ENCODE peak calls at places on chromosomes 3 and 15, in eight cellular contexts. O is AG09319, J is progenitor cell of endocrine pancreas, X is M059J, Q is dermis blood vessel endothelial cell, B is fibroblast of gingiva, Y is GM06990, V is endothelial cell. T is an unnamed sample.

GRCh38 chr3:9623148-9623547 is 26.2 kb upstream of the MTMR14 start:
- DNase-seq in J (no peak), O (no peak), Q (no peak), B (no peak), X (peak; percentile 29), V (no peak), Y (no peak), T (no peak)

GRCh38 chr3:149765762-149766334 is 13.6 kb upstream of the COMMD2 start:
- DNase-seq in B (peak; percentile 26), X (peak; percentile 52), Q (peak; percentile 57), J (no peak), V (no peak), O (no peak), Y (no peak), T (no peak)

GRCh38 chr3:45100998-45101407 is 45.2 kb downstream of the CDCP1 start:
- DNase-seq in J (no peak), V (no peak), X (peak; percentile 45), B (peak; percentile 88), Y (no peak), Q (no peak), O (no peak), T (no peak)

GRCh38 chr15:83654379-83655236 is 685 bp downstream of the ADAMTSL3 start:
- DNase-seq in X (no peak), O (no peak), Q (no peak), Y (no peak), V (peak; percentile 22), B (no peak), J (no peak), T (no peak)

GRCh38 chr15:66120422-66120821 is 133.1 kb downstream of the MEGF11 start:
- DNase-seq in Q (no peak), V (no peak), B (no peak), X (no peak), J (no peak), Y (no peak), O (no peak), T (no peak)

GRCh38 chr15:38226867-38227266 is 25.8 kb upstream of the SPRED1 start:
- DNase-seq in O (peak; percentile 19), J (no peak), X (peak; percentile 91), Y (no peak), V (no peak), Q (peak; percentile 85), B (peak; percentile 61), T (peak; percentile 4)

GRCh38 chr15:71276355-71276665 is 161.0 kb downstream of the THSD4 start:
- DNase-seq in J (no peak), B (no peak), V (no peak), X (no peak), Y (no peak), Q (no peak), O (no peak), T (no peak)

GRCh38 chr3:45980819-45981218 is 14.8 kb downstream of the FYCO1 start:
- DNase-seq in V (no peak), Y (no peak), J (no peak), B (no peak), O (no peak), Q (no peak), X (no peak), T (no peak)

GRCh38 chr3:165800970-165801369 is 36.3 kb downstream of the BCHE start:
- DNase-seq in Q (no peak), B (peak; percentile 57), Y (peak; percentile 26), V (no peak), O (no peak), X (peak; percentile 8), J (no peak), T (no peak)

GRCh38 chr15:41258706-41259471 is 27.8 kb downstream of the CHP1 start:
- DNase-seq in V (no peak), Y (no peak), O (peak; percentile 8), B (peak; percentile 74), Q (no peak), J (no peak), X (no peak), T (no peak)

GRCh38 chr3:37974121-37974927 is 16.3 kb upstream of the VILL start:
- DNase-seq in V (peak; percentile 77), B (peak; percentile 41), Q (peak; percentile 88), Y (no peak), O (no peak), X (peak; percentile 41), J (peak; percentile 59), T (peak; percentile 58)

GRCh38 chr3:111846717-111847116 is 12.3 kb upstream of the PHLDB2 start:
- DNase-seq in Q (peak; percentile 84), O (peak; percentile 75), X (peak; percentile 90), J (no peak), B (peak; percentile 83), V (no peak), Y (no peak), T (no peak)

GRCh38 chr3:127134466-127134865 is 58.5 kb upstream of the PRR23E start:
- DNase-seq in Y (no peak), X (no peak), Q (no peak), V (no peak), J (no peak), B (no peak), O (no peak), T (no peak)

GRCh38 chr3:39100500-39100886 is 6.9 kb downstream of the GORASP1 start:
- DNase-seq in J (no peak), Y (no peak), Q (no peak), O (no peak), X (no peak), B (no peak), V (no peak), T (no peak)

GRCh38 chr15:74826372-74826819 is at the start of gene CPLX3:
- DNase-seq in B (no peak), Y (no peak), J (peak; percentile 56), V (peak; percentile 56), X (no peak), O (no peak), Q (peak; percentile 40), T (peak; percentile 47)

GRCh38 chr15:76932090-76932966 is 779 bp downstream of the RCN2 start:
- DNase-seq in O (no peak), B (no peak), V (no peak), J (no peak), Y (no peak), X (peak; percentile 4), Q (peak; percentile 29), T (no peak)

GRCh38 chr3:31247063-31247447 is 285.7 kb upstream of the STT3B start:
- DNase-seq in X (no peak), B (no peak), O (no peak), Y (no peak), Q (no peak), J (no peak), V (no peak), T (no peak)

GRCh38 chr3:45655906-45656305 is 33.3 kb upstream of the SACM1L start:
- DNase-seq in X (peak; percentile 13), O (no peak), B (no peak), V (no peak), Q (peak; percentile 54), J (no peak), Y (no peak), T (no peak)

GRCh38 chr15:48719668-48720067 is 74.2 kb upstream of the FBN1 start:
- DNase-seq in Q (no peak), X (no peak), B (no peak), V (no peak), Y (no peak), O (no peak), J (no peak), T (no peak)

GRCh38 chr15:42544858-42545629 is 3.5 kb downstream of the LRRC57 start:
- DNase-seq in V (no peak), Q (no peak), J (no peak), Y (no peak), X (no peak), O (no peak), B (no peak), T (no peak)

GRCh38 chr3:171556574-171557145 is 96.5 kb upstream of the TNIK start:
- DNase-seq in V (no peak), Y (no peak), B (no peak), J (no peak), O (no peak), X (peak; percentile 36), Q (peak; percentile 33), T (no peak)

GRCh38 chr3:3683261-3683660 is 116.0 kb upstream of the LRRN1 start:
- DNase-seq in J (no peak), Q (no peak), X (peak; percentile 5), Y (no peak), B (no peak), V (no peak), O (no peak), T (no peak)

GRCh38 chr3:135125171-135125801 is 330.2 kb downstream of the EPHB1 start:
- DNase-seq in J (peak; percentile 38), X (peak; percentile 40), V (peak; percentile 55), O (no peak), Q (peak; percentile 36), Y (no peak), B (no peak), T (peak; percentile 39)

GRCh38 chr3:177948716-177949422 is 587.4 kb upstream of the KCNMB2 start:
- DNase-seq in V (no peak), Q (no peak), X (no peak), J (no peak), B (no peak), O (no peak), Y (no peak), T (no peak)

GRCh38 chr15:101239724-101240136 is 12.1 kb downstream of the CHSY1 start:
- DNase-seq in Q (no peak), J (no peak), B (no peak), Y (no peak), O (no peak), X (no peak), V (no peak), T (no peak)

GRCh38 chr3:97721446-97721845 is 43.1 kb upstream of the ARL6 start:
- DNase-seq in Y (no peak), Q (no peak), X (no peak), V (no peak), J (no peak), O (no peak), B (no peak), T (no peak)

GRCh38 chr3:12590096-12590495 is 33.2 kb downstream of the MKRN2 start:
- DNase-seq in X (no peak), Y (no peak), B (no peak), Q (no peak), O (no peak), J (no peak), V (no peak), T (no peak)

GRCh38 chr15:80789296-80789695 is 10.1 kb downstream of the CEMIP start:
- DNase-seq in Q (no peak), J (no peak), X (peak; percentile 9), O (peak; percentile 65), B (peak; percentile 74), V (no peak), Y (no peak), T (no peak)